ENCODE peak calls at places on chromosomes 16 and 17, in seven cellular contexts. One of them, this sample, is unnamed.
A peak's percentile ranks its signal among the peaks of the same experiment; 100 is the strongest.

GRCh38 chr16:316741-317464 is 33.9 kb downstream of the PDIA2 start:
- DNase-seq in transverse colon: no peak
- DNase-seq in spleen: no peak
- DNase-seq in sigmoid colon: no peak
- DNase-seq in HCT116: no peak
- DNase-seq in endothelial cell of umbilical vein: no peak
- DNase-seq in prostate gland: no peak
- DNase-seq in this sample: no peak

GRCh38 chr16:17515421-17516210 is 44.9 kb upstream of the XYLT1 start:
- DNase-seq in HCT116: no peak
- DNase-seq in sigmoid colon: no peak
- DNase-seq in transverse colon: no peak
- DNase-seq in prostate gland: no peak
- DNase-seq in spleen: no peak
- DNase-seq in endothelial cell of umbilical vein: no peak
- DNase-seq in this sample: no peak

GRCh38 chr17:77366558-77367245 is 225.9 kb downstream of the SEC14L1 start:
- DNase-seq in endothelial cell of umbilical vein: no peak
- DNase-seq in HCT116: no peak
- DNase-seq in sigmoid colon: peak; percentile 74
- DNase-seq in transverse colon: peak; percentile 49
- DNase-seq in spleen: peak; percentile 78
- DNase-seq in prostate gland: no peak
- DNase-seq in this sample: no peak

GRCh38 chr17:44314031-44314430 is 5.6 kb downstream of the RUNDC3A start:
- DNase-seq in prostate gland: no peak
- DNase-seq in HCT116: no peak
- DNase-seq in transverse colon: no peak
- DNase-seq in endothelial cell of umbilical vein: no peak
- DNase-seq in sigmoid colon: no peak
- DNase-seq in spleen: no peak
- DNase-seq in this sample: no peak

GRCh38 chr17:6072157-6072556 is 2.0 kb downstream of the WSCD1 start:
- DNase-seq in sigmoid colon: no peak
- DNase-seq in spleen: no peak
- DNase-seq in endothelial cell of umbilical vein: peak; percentile 12
- DNase-seq in transverse colon: no peak
- DNase-seq in prostate gland: no peak
- DNase-seq in HCT116: no peak
- DNase-seq in this sample: no peak

GRCh38 chr17:31900877-31901276 is 631 bp downstream of the UTP6 start:
- DNase-seq in prostate gland: no peak
- DNase-seq in sigmoid colon: no peak
- DNase-seq in endothelial cell of umbilical vein: no peak
- DNase-seq in HCT116: no peak
- DNase-seq in spleen: no peak
- DNase-seq in transverse colon: no peak
- DNase-seq in this sample: no peak

GRCh38 chr17:56681561-56682266 is 88.2 kb downstream of the NOG start:
- DNase-seq in HCT116: peak; percentile 53
- DNase-seq in spleen: no peak
- DNase-seq in endothelial cell of umbilical vein: peak; percentile 82
- DNase-seq in transverse colon: no peak
- DNase-seq in sigmoid colon: no peak
- DNase-seq in prostate gland: no peak
- DNase-seq in this sample: no peak

GRCh38 chr16:47880653-47881052 is 275.1 kb downstream of the ABCC12 start:
- DNase-seq in prostate gland: no peak
- DNase-seq in transverse colon: no peak
- DNase-seq in spleen: no peak
- DNase-seq in endothelial cell of umbilical vein: no peak
- DNase-seq in sigmoid colon: no peak
- DNase-seq in HCT116: no peak
- DNase-seq in this sample: no peak

GRCh38 chr17:73357981-73358380 is 46.2 kb upstream of the CDC42EP4 start:
- DNase-seq in spleen: no peak
- DNase-seq in prostate gland: no peak
- DNase-seq in transverse colon: no peak
- DNase-seq in sigmoid colon: no peak
- DNase-seq in endothelial cell of umbilical vein: no peak
- DNase-seq in HCT116: no peak
- DNase-seq in this sample: no peak

GRCh38 chr16:13779676-13780075 is 140.3 kb upstream of the ERCC4 start:
- DNase-seq in prostate gland: no peak
- DNase-seq in spleen: no peak
- DNase-seq in transverse colon: no peak
- DNase-seq in HCT116: no peak
- DNase-seq in endothelial cell of umbilical vein: no peak
- DNase-seq in sigmoid colon: no peak
- DNase-seq in this sample: no peak

GRCh38 chr17:78959803-78960202 is 19.9 kb downstream of the LGALS3BP start:
- DNase-seq in spleen: no peak
- DNase-seq in endothelial cell of umbilical vein: no peak
- DNase-seq in sigmoid colon: no peak
- DNase-seq in HCT116: no peak
- DNase-seq in prostate gland: no peak
- DNase-seq in transverse colon: no peak
- DNase-seq in this sample: no peak

GRCh38 chr17:3636908-3637373 is 381 bp downstream of the CTNS start:
- DNase-seq in transverse colon: no peak
- DNase-seq in prostate gland: no peak
- DNase-seq in sigmoid colon: no peak
- DNase-seq in spleen: no peak
- DNase-seq in endothelial cell of umbilical vein: no peak
- DNase-seq in HCT116: no peak
- DNase-seq in this sample: no peak

GRCh38 chr17:82835122-82835521 is 4.7 kb downstream of the ZNF750 start:
- DNase-seq in endothelial cell of umbilical vein: no peak
- DNase-seq in HCT116: no peak
- DNase-seq in transverse colon: no peak
- DNase-seq in spleen: peak; percentile 63
- DNase-seq in prostate gland: no peak
- DNase-seq in sigmoid colon: no peak
- DNase-seq in this sample: no peak

GRCh38 chr16:20023190-20023589 is 50.5 kb downstream of the GPR139 start:
- DNase-seq in HCT116: no peak
- DNase-seq in prostate gland: no peak
- DNase-seq in endothelial cell of umbilical vein: peak; percentile 6
- DNase-seq in spleen: no peak
- DNase-seq in transverse colon: no peak
- DNase-seq in sigmoid colon: no peak
- DNase-seq in this sample: no peak

GRCh38 chr16:20020976-20021375 is 52.7 kb downstream of the GPR139 start:
- DNase-seq in spleen: no peak
- DNase-seq in endothelial cell of umbilical vein: no peak
- DNase-seq in prostate gland: no peak
- DNase-seq in HCT116: no peak
- DNase-seq in sigmoid colon: no peak
- DNase-seq in transverse colon: no peak
- DNase-seq in this sample: no peak

GRCh38 chr16:20016234-20016633 is 57.5 kb downstream of the GPR139 start:
- DNase-seq in HCT116: no peak
- DNase-seq in sigmoid colon: no peak
- DNase-seq in endothelial cell of umbilical vein: no peak
- DNase-seq in transverse colon: no peak
- DNase-seq in spleen: no peak
- DNase-seq in prostate gland: no peak
- DNase-seq in this sample: no peak

GRCh38 chr16:20020083-20020482 is 53.6 kb downstream of the GPR139 start:
- DNase-seq in prostate gland: no peak
- DNase-seq in transverse colon: no peak
- DNase-seq in HCT116: no peak
- DNase-seq in endothelial cell of umbilical vein: no peak
- DNase-seq in sigmoid colon: no peak
- DNase-seq in spleen: no peak
- DNase-seq in this sample: no peak
- H3K4me1 ChIP-seq in prostate gland: no peaks in the 10 kb centered on the region
- H3K4me1 ChIP-seq in transverse colon: no peaks in the 10 kb centered on the region
- H3K4me1 ChIP-seq in HCT116: no peaks in the 10 kb centered on the region
- H3K4me1 ChIP-seq in endothelial cell of umbilical vein: no peaks in the 10 kb centered on the region
- H3K4me1 ChIP-seq in sigmoid colon: no peaks in the 10 kb centered on the region
- H3K4me1 ChIP-seq in spleen: no peaks in the 10 kb centered on the region
- H3K4me1 ChIP-seq in this sample: no peaks in the 10 kb centered on the region

GRCh38 chr17:39170558-39170957 is 4.6 kb upstream of the ARL5C start:
- DNase-seq in spleen: no peak
- DNase-seq in transverse colon: no peak
- DNase-seq in prostate gland: no peak
- DNase-seq in sigmoid colon: no peak
- DNase-seq in HCT116: no peak
- DNase-seq in endothelial cell of umbilical vein: no peak
- DNase-seq in this sample: no peak
- TF ChIP-seq POLR2A in spleen: no peak
- TF ChIP-seq POLR2A in transverse colon: no peak
- TF ChIP-seq POLR2A in prostate gland: no peak
- TF ChIP-seq POLR2A in sigmoid colon: no peak
- TF ChIP-seq POLR2A in HCT116: no peak
- TF ChIP-seq POLR2A in endothelial cell of umbilical vein: no peak
- TF ChIP-seq POLR2A in this sample: no peak

GRCh38 chr16:87854053-87854906 is 15.0 kb downstream of the SLC7A5 start:
- DNase-seq in sigmoid colon: no peak
- DNase-seq in endothelial cell of umbilical vein: no peak
- DNase-seq in HCT116: no peak
- DNase-seq in spleen: peak; percentile 82
- DNase-seq in prostate gland: no peak
- DNase-seq in transverse colon: peak; percentile 41
- DNase-seq in this sample: no peak

GRCh38 chr16:87853411-87854052 is 15.8 kb downstream of the SLC7A5 start:
- DNase-seq in transverse colon: peak; percentile 95
- DNase-seq in endothelial cell of umbilical vein: peak; percentile 83
- DNase-seq in HCT116: peak; percentile 79
- DNase-seq in sigmoid colon: peak; percentile 98
- DNase-seq in spleen: peak; percentile 96
- DNase-seq in prostate gland: peak; percentile 96
- DNase-seq in this sample: peak; percentile 92

GRCh38 chr16:87854907-87855683 is 14.2 kb downstream of the SLC7A5 start:
- DNase-seq in prostate gland: no peak
- DNase-seq in endothelial cell of umbilical vein: no peak
- DNase-seq in HCT116: no peak
- DNase-seq in sigmoid colon: no peak
- DNase-seq in spleen: peak; percentile 80
- DNase-seq in transverse colon: no peak
- DNase-seq in this sample: no peak

GRCh38 chr16:87856796-87857228 is 12.5 kb downstream of the SLC7A5 start:
- DNase-seq in endothelial cell of umbilical vein: no peak
- DNase-seq in spleen: peak; percentile 77
- DNase-seq in HCT116: no peak
- DNase-seq in sigmoid colon: no peak
- DNase-seq in transverse colon: no peak
- DNase-seq in prostate gland: no peak
- DNase-seq in this sample: no peak

GRCh38 chr16:87855852-87856715 is 13.2 kb downstream of the SLC7A5 start:
- DNase-seq in transverse colon: peak; percentile 85
- DNase-seq in sigmoid colon: peak; percentile 91
- DNase-seq in endothelial cell of umbilical vein: no peak
- DNase-seq in spleen: peak; percentile 95
- DNase-seq in prostate gland: peak; percentile 83
- DNase-seq in HCT116: no peak
- DNase-seq in this sample: no peak
- TF ChIP-seq POLR2AphosphoS5 in transverse colon: peak; percentile 75
- TF ChIP-seq POLR2AphosphoS5 in sigmoid colon: peak; percentile 71
- TF ChIP-seq POLR2AphosphoS5 in endothelial cell of umbilical vein: no peak
- TF ChIP-seq POLR2AphosphoS5 in spleen: peak; percentile 87
- TF ChIP-seq POLR2AphosphoS5 in prostate gland: peak; percentile 76
- TF ChIP-seq POLR2AphosphoS5 in HCT116: peak; percentile 16
- TF ChIP-seq POLR2AphosphoS5 in this sample: no peak

DNA sequence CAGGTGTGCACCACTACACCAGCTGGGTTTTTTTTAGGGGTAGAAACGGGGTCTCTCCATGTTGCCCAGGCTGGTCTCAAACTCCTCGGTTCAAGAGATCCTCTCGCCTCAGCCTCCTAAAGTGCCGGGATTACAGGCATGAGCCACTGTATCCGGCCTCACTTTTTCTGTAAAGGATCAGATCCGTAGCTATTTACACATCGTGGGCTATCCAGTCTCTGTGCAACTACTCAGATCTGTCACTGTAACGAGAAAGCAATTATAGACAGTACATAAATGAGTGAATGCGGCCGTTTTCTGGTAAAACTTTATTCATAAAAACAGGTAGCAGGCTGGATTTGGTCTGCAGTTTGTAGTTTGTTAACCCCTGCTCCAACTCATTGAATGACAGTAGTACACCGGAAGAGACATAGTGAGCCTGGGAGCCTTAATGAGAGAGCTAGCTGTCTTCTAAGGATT is 44.5 kb downstream of the VMP1 start:
- DNase-seq in prostate gland: no peak
- DNase-seq in spleen: no peak
- DNase-seq in HCT116: no peak
- DNase-seq in sigmoid colon: no peak
- DNase-seq in endothelial cell of umbilical vein: no peak
- DNase-seq in transverse colon: no peak
- DNase-seq in this sample: no peak
- H3K4me1 ChIP-seq in prostate gland: no peaks in the 10 kb centered on the region
- H3K4me1 ChIP-seq in spleen: peaks cover 16% of the 10 kb centered on the region
- H3K4me1 ChIP-seq in HCT116: peaks cover 75% of the 10 kb centered on the region
- H3K4me1 ChIP-seq in sigmoid colon: peaks cover 19% of the 10 kb centered on the region
- H3K4me1 ChIP-seq in endothelial cell of umbilical vein: peaks cover 38% of the 10 kb centered on the region
- H3K4me1 ChIP-seq in transverse colon: peaks cover 19% of the 10 kb centered on the region
- H3K4me1 ChIP-seq in this sample: no peaks in the 10 kb centered on the region

GRCh38 chr16:88810868-88811599 is 694 bp downstream of the APRT start:
- DNase-seq in sigmoid colon: peak; percentile 90
- DNase-seq in endothelial cell of umbilical vein: peak; percentile 69
- DNase-seq in transverse colon: peak; percentile 79
- DNase-seq in HCT116: peak; percentile 81
- DNase-seq in prostate gland: peak; percentile 64
- DNase-seq in spleen: peak; percentile 95
- DNase-seq in this sample: peak; percentile 77

GRCh38 chr16:88809676-88810165 is 2.0 kb downstream of the APRT start:
- DNase-seq in endothelial cell of umbilical vein: no peak
- DNase-seq in prostate gland: no peak
- DNase-seq in sigmoid colon: no peak
- DNase-seq in HCT116: no peak
- DNase-seq in transverse colon: no peak
- DNase-seq in spleen: no peak
- DNase-seq in this sample: no peak

GRCh38 chr16:88810166-88810867 is 1.4 kb downstream of the APRT start:
- DNase-seq in spleen: no peak
- DNase-seq in transverse colon: no peak
- DNase-seq in HCT116: no peak
- DNase-seq in prostate gland: no peak
- DNase-seq in sigmoid colon: no peak
- DNase-seq in endothelial cell of umbilical vein: no peak
- DNase-seq in this sample: no peak

GRCh38 chr16:88807626-88808453 is 3.9 kb downstream of the APRT start:
- DNase-seq in HCT116: no peak
- DNase-seq in prostate gland: no peak
- DNase-seq in endothelial cell of umbilical vein: no peak
- DNase-seq in spleen: no peak
- DNase-seq in sigmoid colon: no peak
- DNase-seq in transverse colon: no peak
- DNase-seq in this sample: no peak

GRCh38 chr16:88809068-88809675 is 2.6 kb downstream of the APRT start:
- DNase-seq in HCT116: no peak
- DNase-seq in prostate gland: no peak
- DNase-seq in endothelial cell of umbilical vein: no peak
- DNase-seq in transverse colon: no peak
- DNase-seq in spleen: no peak
- DNase-seq in sigmoid colon: no peak
- DNase-seq in this sample: no peak
- TF ChIP-seq POLR2A in HCT116: no peak
- TF ChIP-seq POLR2A in prostate gland: no peak
- TF ChIP-seq POLR2A in endothelial cell of umbilical vein: no peak
- TF ChIP-seq POLR2A in transverse colon: no peak
- TF ChIP-seq POLR2A in spleen: no peak
- TF ChIP-seq POLR2A in sigmoid colon: no peak
- TF ChIP-seq POLR2A in this sample: no peak

GRCh38 chr17:68709461-68709860 is 108.3 kb upstream of the FAM20A start:
- DNase-seq in transverse colon: no peak
- DNase-seq in sigmoid colon: no peak
- DNase-seq in spleen: no peak
- DNase-seq in endothelial cell of umbilical vein: no peak
- DNase-seq in HCT116: no peak
- DNase-seq in prostate gland: no peak
- DNase-seq in this sample: no peak
- TF ChIP-seq POLR2AphosphoS5 in transverse colon: no peak
- TF ChIP-seq POLR2AphosphoS5 in sigmoid colon: no peak
- TF ChIP-seq POLR2AphosphoS5 in spleen: no peak
- TF ChIP-seq POLR2AphosphoS5 in endothelial cell of umbilical vein: no peak
- TF ChIP-seq POLR2AphosphoS5 in HCT116: no peak
- TF ChIP-seq POLR2AphosphoS5 in prostate gland: no peak
- TF ChIP-seq POLR2AphosphoS5 in this sample: no peak